ENCODE peak calls at places on chromosomes 6 and 20, in eight cellular contexts. One of them, this sample, is unnamed.

GRCh38 chr6:1031671-1032070 is 280.2 kb upstream of the FOXQ1 start:
- DNase-seq in A549: no peak
- DNase-seq in IMR-90: no peak
- DNase-seq in aorta: no peak
- DNase-seq in H1: no peak
- DNase-seq in effector memory CD4-positive, alpha-beta T cell: no peak
- DNase-seq in left ventricle myocardium inferior: no peak
- DNase-seq in HCT116: no peak
- DNase-seq in this sample: no peak

GRCh38 chr6:160979063-160979708 is 12.4 kb upstream of the MAP3K4 start:
- DNase-seq in HCT116: no peak
- DNase-seq in A549: no peak
- DNase-seq in IMR-90: peak; percentile 74
- DNase-seq in effector memory CD4-positive, alpha-beta T cell: no peak
- DNase-seq in H1: no peak
- DNase-seq in left ventricle myocardium inferior: no peak
- DNase-seq in aorta: no peak
- DNase-seq in this sample: no peak

GRCh38 chr6:138115877-138116660 is 8.8 kb upstream of the PERP start:
- DNase-seq in A549: peak; percentile 40
- DNase-seq in IMR-90: peak; percentile 74
- DNase-seq in aorta: no peak
- DNase-seq in H1: no peak
- DNase-seq in left ventricle myocardium inferior: no peak
- DNase-seq in HCT116: peak; percentile 58
- DNase-seq in effector memory CD4-positive, alpha-beta T cell: peak; percentile 34
- DNase-seq in this sample: no peak

GRCh38 chr6:168319279-168320051 is at the start of gene DACT2:
- DNase-seq in A549: peak; percentile 18
- DNase-seq in H1: no peak
- DNase-seq in left ventricle myocardium inferior: peak; percentile 13
- DNase-seq in effector memory CD4-positive, alpha-beta T cell: no peak
- DNase-seq in aorta: no peak
- DNase-seq in HCT116: no peak
- DNase-seq in IMR-90: no peak
- DNase-seq in this sample: no peak

GRCh38 chr20:34365765-34366213 is 2.7 kb downstream of the ITCH start:
- DNase-seq in IMR-90: no peak
- DNase-seq in aorta: no peak
- DNase-seq in effector memory CD4-positive, alpha-beta T cell: no peak
- DNase-seq in HCT116: no peak
- DNase-seq in H1: no peak
- DNase-seq in A549: no peak
- DNase-seq in left ventricle myocardium inferior: no peak
- DNase-seq in this sample: no peak

GRCh38 chr6:116371384-116372209 is 850 bp downstream of the DSE start:
- DNase-seq in HCT116: peak; percentile 42
- DNase-seq in IMR-90: peak; percentile 94
- DNase-seq in left ventricle myocardium inferior: peak; percentile 73
- DNase-seq in H1: peak; percentile 70
- DNase-seq in aorta: peak; percentile 94
- DNase-seq in A549: peak; percentile 73
- DNase-seq in effector memory CD4-positive, alpha-beta T cell: no peak
- DNase-seq in this sample: peak; percentile 69

GRCh38 chr6:4941782-4942672 is 61.8 kb downstream of the RPP40 start:
- DNase-seq in H1: no peak
- DNase-seq in effector memory CD4-positive, alpha-beta T cell: no peak
- DNase-seq in A549: peak; percentile 74
- DNase-seq in aorta: no peak
- DNase-seq in HCT116: peak; percentile 45
- DNase-seq in left ventricle myocardium inferior: no peak
- DNase-seq in IMR-90: peak; percentile 96
- DNase-seq in this sample: no peak

GRCh38 chr6:16295471-16295870 is 57.1 kb downstream of the GMPR start:
- DNase-seq in H1: no peak
- DNase-seq in aorta: no peak
- DNase-seq in left ventricle myocardium inferior: no peak
- DNase-seq in IMR-90: no peak
- DNase-seq in HCT116: no peak
- DNase-seq in A549: no peak
- DNase-seq in effector memory CD4-positive, alpha-beta T cell: no peak
- DNase-seq in this sample: no peak

GRCh38 chr20:56859751-56860366 is 230.8 kb downstream of the TFAP2C start:
- DNase-seq in A549: no peak
- DNase-seq in left ventricle myocardium inferior: no peak
- DNase-seq in HCT116: no peak
- DNase-seq in IMR-90: no peak
- DNase-seq in aorta: no peak
- DNase-seq in H1: no peak
- DNase-seq in effector memory CD4-positive, alpha-beta T cell: no peak
- DNase-seq in this sample: no peak

GRCh38 chr6:63997217-63997616 is 361.6 kb downstream of the PHF3 start:
- DNase-seq in HCT116: no peak
- DNase-seq in effector memory CD4-positive, alpha-beta T cell: no peak
- DNase-seq in aorta: no peak
- DNase-seq in A549: no peak
- DNase-seq in H1: no peak
- DNase-seq in IMR-90: no peak
- DNase-seq in left ventricle myocardium inferior: no peak
- DNase-seq in this sample: no peak

GRCh38 chr6:64006246-64006645 is 370.6 kb downstream of the PHF3 start:
- DNase-seq in effector memory CD4-positive, alpha-beta T cell: no peak
- DNase-seq in aorta: no peak
- DNase-seq in left ventricle myocardium inferior: no peak
- DNase-seq in IMR-90: no peak
- DNase-seq in HCT116: no peak
- DNase-seq in A549: no peak
- DNase-seq in H1: no peak
- DNase-seq in this sample: no peak

GRCh38 chr6:63999613-64000012 is 364.0 kb downstream of the PHF3 start:
- DNase-seq in aorta: no peak
- DNase-seq in HCT116: no peak
- DNase-seq in IMR-90: no peak
- DNase-seq in effector memory CD4-positive, alpha-beta T cell: no peak
- DNase-seq in left ventricle myocardium inferior: no peak
- DNase-seq in A549: no peak
- DNase-seq in H1: no peak
- DNase-seq in this sample: no peak

GRCh38 chr6:63997727-63998126 is 362.1 kb downstream of the PHF3 start:
- DNase-seq in aorta: no peak
- DNase-seq in H1: no peak
- DNase-seq in HCT116: no peak
- DNase-seq in A549: no peak
- DNase-seq in left ventricle myocardium inferior: no peak
- DNase-seq in IMR-90: peak; percentile 8
- DNase-seq in effector memory CD4-positive, alpha-beta T cell: no peak
- DNase-seq in this sample: no peak

DNA sequence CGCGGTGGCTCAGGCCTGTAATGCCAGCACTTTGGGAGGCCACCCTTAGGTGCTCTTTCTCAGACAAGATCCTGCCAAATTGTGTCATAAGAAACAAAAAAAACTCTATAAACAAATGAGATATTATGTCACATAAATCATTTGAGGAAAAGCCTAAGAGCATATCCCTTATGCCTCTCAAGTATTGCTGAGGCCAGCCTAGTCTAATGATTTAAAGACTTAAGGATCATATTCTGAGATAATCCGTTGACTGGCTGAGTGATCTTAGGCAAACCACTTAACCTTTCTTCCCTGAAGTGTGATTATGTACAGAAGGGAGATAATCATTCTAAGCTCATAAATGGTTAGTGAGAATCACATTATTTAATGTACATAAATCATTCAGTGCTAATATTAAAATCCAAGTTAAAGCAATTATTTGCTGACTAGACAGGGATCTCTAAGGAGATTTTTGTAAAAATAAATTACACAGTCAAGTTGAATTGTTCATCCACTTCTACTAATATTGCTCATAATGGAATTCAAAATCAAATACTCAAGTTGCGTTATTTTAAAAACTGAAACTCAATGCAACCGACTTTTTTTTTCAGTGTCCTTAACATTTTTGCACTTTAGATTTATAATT is 365.4 kb downstream of the PHF3 start:
- DNase-seq in aorta: no peak
- DNase-seq in left ventricle myocardium inferior: no peak
- DNase-seq in HCT116: no peak
- DNase-seq in IMR-90: no peak
- DNase-seq in effector memory CD4-positive, alpha-beta T cell: no peak
- DNase-seq in A549: no peak
- DNase-seq in H1: no peak
- DNase-seq in this sample: no peak
- H3K4me1 ChIP-seq in aorta: no peaks in the 10 kb centered on the region
- H3K4me1 ChIP-seq in left ventricle myocardium inferior: no peaks in the 10 kb centered on the region
- H3K4me1 ChIP-seq in HCT116: no peaks in the 10 kb centered on the region
- H3K4me1 ChIP-seq in IMR-90: no peaks in the 10 kb centered on the region
- H3K4me1 ChIP-seq in effector memory CD4-positive, alpha-beta T cell: no peaks in the 10 kb centered on the region
- H3K4me1 ChIP-seq in A549: no peaks in the 10 kb centered on the region
- H3K4me1 ChIP-seq in H1: no peaks in the 10 kb centered on the region
- H3K4me1 ChIP-seq in this sample: no peaks in the 10 kb centered on the region

GRCh38 chr6:74368746-74369145 is 672.7 kb downstream of the CD109 start:
- DNase-seq in aorta: no peak
- DNase-seq in HCT116: no peak
- DNase-seq in left ventricle myocardium inferior: no peak
- DNase-seq in effector memory CD4-positive, alpha-beta T cell: no peak
- DNase-seq in IMR-90: peak; percentile 73
- DNase-seq in A549: no peak
- DNase-seq in H1: no peak
- DNase-seq in this sample: no peak
- H3K9me3 ChIP-seq in aorta: no peaks in the 10 kb centered on the region
- H3K9me3 ChIP-seq in HCT116: no peaks in the 10 kb centered on the region
- H3K9me3 ChIP-seq in left ventricle myocardium inferior: peaks cover 5% of the 10 kb centered on the region
- H3K9me3 ChIP-seq in effector memory CD4-positive, alpha-beta T cell: no peaks in the 10 kb centered on the region
- H3K9me3 ChIP-seq in IMR-90: no peaks in the 10 kb centered on the region
- H3K9me3 ChIP-seq in A549: no peaks in the 10 kb centered on the region
- H3K9me3 ChIP-seq in H1: no peaks in the 10 kb centered on the region
- H3K9me3 ChIP-seq in this sample: no peaks in the 10 kb centered on the region

GRCh38 chr20:62366370-62367135 is 559 bp downstream of the LAMA5 start:
- DNase-seq in A549: no peak
- DNase-seq in effector memory CD4-positive, alpha-beta T cell: no peak
- DNase-seq in left ventricle myocardium inferior: peak; percentile 47
- DNase-seq in HCT116: no peak
- DNase-seq in H1: peak; percentile 58
- DNase-seq in IMR-90: no peak
- DNase-seq in aorta: peak; percentile 82
- DNase-seq in this sample: peak; percentile 46

GRCh38 chr20:62367483-62368302 is 581 bp upstream of the LAMA5 start:
- DNase-seq in left ventricle myocardium inferior: no peak
- DNase-seq in aorta: no peak
- DNase-seq in IMR-90: no peak
- DNase-seq in A549: no peak
- DNase-seq in H1: no peak
- DNase-seq in HCT116: no peak
- DNase-seq in effector memory CD4-positive, alpha-beta T cell: no peak
- DNase-seq in this sample: no peak

GRCh38 chr20:62368303-62368628 is 1.2 kb upstream of the LAMA5 start:
- DNase-seq in aorta: no peak
- DNase-seq in A549: no peak
- DNase-seq in HCT116: no peak
- DNase-seq in IMR-90: no peak
- DNase-seq in H1: no peak
- DNase-seq in effector memory CD4-positive, alpha-beta T cell: no peak
- DNase-seq in left ventricle myocardium inferior: no peak
- DNase-seq in this sample: no peak

GRCh38 chr20:62365814-62366369 is 1.2 kb downstream of the LAMA5 start:
- DNase-seq in HCT116: no peak
- DNase-seq in aorta: peak; percentile 88
- DNase-seq in effector memory CD4-positive, alpha-beta T cell: no peak
- DNase-seq in left ventricle myocardium inferior: peak; percentile 42
- DNase-seq in IMR-90: no peak
- DNase-seq in H1: no peak
- DNase-seq in A549: no peak
- DNase-seq in this sample: peak; percentile 41

DNA sequence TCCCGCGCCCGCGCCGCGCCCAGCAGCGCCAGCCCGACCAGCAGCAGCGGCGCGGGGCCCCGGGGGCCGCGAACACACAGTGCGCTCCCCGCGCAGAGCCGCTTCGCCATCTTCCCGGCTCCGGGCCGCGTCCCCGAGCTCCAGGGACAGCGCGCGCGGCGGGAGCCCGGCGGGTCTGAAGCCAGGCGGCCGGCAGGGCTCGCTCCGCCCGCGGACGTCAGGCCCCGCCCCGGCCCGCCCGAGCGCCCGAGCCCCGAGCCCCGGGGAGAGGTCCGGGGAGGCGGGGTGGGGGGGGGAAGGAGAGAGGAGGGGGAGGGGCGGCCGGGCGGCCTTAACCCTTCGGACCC is at the start of gene LAMA5:
- DNase-seq in A549: no peak
- DNase-seq in IMR-90: no peak
- DNase-seq in effector memory CD4-positive, alpha-beta T cell: no peak
- DNase-seq in left ventricle myocardium inferior: peak; percentile 72
- DNase-seq in aorta: peak; percentile 88
- DNase-seq in H1: no peak
- DNase-seq in HCT116: no peak
- DNase-seq in this sample: peak; percentile 72
- H3K4me3 ChIP-seq in A549: peak within 1 kb of the TSS; percentile 100
- H3K4me3 ChIP-seq in IMR-90: peak within 1 kb of the TSS; percentile 69
- H3K4me3 ChIP-seq in effector memory CD4-positive, alpha-beta T cell: peak within 1 kb of the TSS; percentile 53
- H3K4me3 ChIP-seq in left ventricle myocardium inferior: peak within 1 kb of the TSS; percentile 98
- H3K4me3 ChIP-seq in aorta: peak within 1 kb of the TSS; percentile 88
- H3K4me3 ChIP-seq in H1: peak within 1 kb of the TSS; percentile 77
- H3K4me3 ChIP-seq in HCT116: peak within 1 kb of the TSS; percentile 83
- H3K4me3 ChIP-seq in this sample: peak within 1 kb of the TSS; percentile 27

DNA sequence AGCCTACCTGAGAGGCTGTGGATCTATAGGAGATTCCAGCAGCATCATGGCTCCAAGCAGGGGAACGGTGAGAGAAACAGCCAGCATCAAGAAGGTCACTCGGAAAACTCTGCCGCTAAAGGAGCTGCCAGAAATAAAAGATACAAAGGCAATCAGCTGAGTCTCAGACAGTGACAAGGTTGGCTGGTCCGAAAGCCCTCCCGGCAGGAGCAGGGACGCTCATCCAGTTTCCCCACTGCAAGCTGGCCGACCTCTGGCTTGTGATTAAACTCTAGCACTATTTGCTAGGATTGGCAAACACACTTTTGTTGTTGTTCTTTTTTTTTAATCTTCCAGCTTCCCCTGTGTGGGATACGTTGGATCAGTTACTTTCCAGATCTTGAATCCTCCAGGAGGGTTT is 8.7 kb downstream of the APMAP start:
- DNase-seq in left ventricle myocardium inferior: no peak
- DNase-seq in A549: no peak
- DNase-seq in HCT116: no peak
- DNase-seq in aorta: no peak
- DNase-seq in H1: no peak
- DNase-seq in effector memory CD4-positive, alpha-beta T cell: no peak
- DNase-seq in IMR-90: no peak
- DNase-seq in this sample: no peak
- H3K4me1 ChIP-seq in left ventricle myocardium inferior: peaks cover 29% of the 10 kb centered on the region
- H3K4me1 ChIP-seq in A549: no peaks in the 10 kb centered on the region
- H3K4me1 ChIP-seq in HCT116: no peaks in the 10 kb centered on the region
- H3K4me1 ChIP-seq in aorta: no peaks in the 10 kb centered on the region
- H3K4me1 ChIP-seq in H1: no peaks in the 10 kb centered on the region
- H3K4me1 ChIP-seq in effector memory CD4-positive, alpha-beta T cell: no peaks in the 10 kb centered on the region
- H3K4me1 ChIP-seq in IMR-90: no peaks in the 10 kb centered on the region
- H3K4me1 ChIP-seq in this sample: peaks cover 22% of the 10 kb centered on the region

This sample was measured in mucosa of descending colon.